ENCODE peak calls at places on chromosomes 11 and 22, in five cellular contexts. X is nephron progenitor cell; Y is H9; H is activated naive CD4-positive, alpha-beta T cell; J is DMS153. Q is an unnamed sample.

GRCh38 chr11:59187587-59187986 is 15.7 kb downstream of the DTX4 start:
- DNase-seq in Y (no peak), J (no peak), H (no peak), X (no peak), Q (no peak)

GRCh38 chr11:15627560-15627959 is 512.8 kb downstream of the INSC start:
- DNase-seq in X (no peak), J (no peak), Y (no peak), H (no peak), Q (peak; percentile 3)

GRCh38 chr11:66728760-66729385 is at the start of gene SPTBN2:
- DNase-seq in J (no peak), Y (peak; percentile 61), H (no peak), X (peak; percentile 50), Q (no peak)

GRCh38 chr22:36757608-36758220 is 18.2 kb downstream of the IFT27 start:
- DNase-seq in H (peak; percentile 56), X (peak; percentile 85), J (peak; percentile 49), Y (peak; percentile 91), Q (no peak)

GRCh38 chr11:125923012-125923579 is 18.8 kb downstream of the DDX25 start:
- DNase-seq in X (peak; percentile 66), Y (peak; percentile 67), J (peak; percentile 35), H (no peak), Q (peak; percentile 32)

GRCh38 chr11:78548911-78549572 is 25.6 kb downstream of the NARS2 start:
- DNase-seq in J (no peak), X (no peak), Y (no peak), H (no peak), Q (no peak)

GRCh38 chr11:76803811-76804600 is 20.9 kb downstream of the TSKU start:
- DNase-seq in Y (no peak), H (no peak), J (no peak), X (no peak), Q (no peak)

GRCh38 chr22:47249370-47249928 is 487.0 kb downstream of the TBC1D22A start:
- DNase-seq in Y (no peak), H (no peak), X (no peak), J (no peak), Q (no peak)

GRCh38 chr22:42670921-42671709 is 21.9 kb upstream of the CYB5R3 start:
- DNase-seq in Y (no peak), X (no peak), J (no peak), H (no peak), Q (no peak)

GRCh38 chr11:42422094-42422493 is 889.7 kb upstream of the API5 start:
- DNase-seq in Y (no peak), J (no peak), X (no peak), H (no peak), Q (no peak)

GRCh38 chr11:130211781-130212401 is 52.3 kb downstream of the ST14 start:
- DNase-seq in J (no peak), Y (peak; percentile 20), H (no peak), X (no peak), Q (no peak)

GRCh38 chr11:2885017-2885675 is 429 bp downstream of the CDKN1C start:
- DNase-seq in J (no peak), X (peak; percentile 64), Y (no peak), H (no peak), Q (no peak)

GRCh38 chr11:34565417-34566208 is 52.0 kb upstream of the ELF5 start:
- DNase-seq in H (no peak), X (no peak), Y (peak; percentile 57), J (no peak), Q (no peak)

GRCh38 chr11:128714881-128715280 is 21.0 kb downstream of the FLI1 start:
- DNase-seq in Y (no peak), J (no peak), X (no peak), H (no peak), Q (peak; percentile 83)

GRCh38 chr11:121630041-121630440 is 177.3 kb upstream of the SORL1-AS1 start:
- DNase-seq in Y (no peak), X (no peak), J (no peak), H (no peak), Q (peak; percentile 73)

GRCh38 chr22:39839917-39840510 is 53.5 kb downstream of the ENTHD1 start:
- DNase-seq in X (no peak), H (no peak), J (no peak), Y (no peak), Q (no peak)

GRCh38 chr11:117193130-117194020 is 5.8 kb upstream of the TAGLN start:
- DNase-seq in Y (no peak), H (no peak), X (no peak), J (no peak), Q (no peak)

GRCh38 chr22:50048836-50049235 is 9.3 kb downstream of the TTLL8 start:
- DNase-seq in X (no peak), J (no peak), Y (no peak), H (no peak), Q (no peak)

GRCh38 chr11:945986-946385 is 20.3 kb downstream of the AP2A2 start:
- DNase-seq in Y (peak; percentile 75), X (peak; percentile 42), J (no peak), H (no peak), Q (no peak)

GRCh38 chr22:23383491-23384450 is 196.3 kb downstream of the IGLL1 start:
- DNase-seq in X (peak; percentile 52), Y (peak; percentile 86), J (peak; percentile 13), H (no peak), Q (no peak)

GRCh38 chr11:125345706-125346561 is 150.1 kb downstream of the FEZ1 start:
- DNase-seq in H (peak; percentile 8), J (no peak), X (peak; percentile 82), Y (peak; percentile 69), Q (peak; percentile 8)

GRCh38 chr11:77093056-77093891 is 9.4 kb upstream of the OMP start:
- DNase-seq in H (no peak), J (no peak), X (no peak), Y (no peak), Q (no peak)

GRCh38 chr11:30990625-30991348 is 378.8 kb downstream of the DCDC1 start:
- DNase-seq in Y (no peak), H (no peak), J (no peak), X (no peak), Q (no peak)

GRCh38 chr11:74325649-74326645 is 14.5 kb upstream of the P4HA3 start:
- DNase-seq in H (no peak), X (no peak), Y (no peak), J (no peak), Q (no peak)

GRCh38 chr11:86360775-86361395 is 13.8 kb upstream of the CCDC81 start:
- DNase-seq in Y (no peak), J (no peak), X (no peak), H (no peak), Q (peak; percentile 22)